ENCODE peak calls at places on chromosomes 7 and 10, in five cellular contexts. J is astrocyte, K is mammary epithelial cell, H is endothelial cell of umbilical vein, Q is GM23248. G is an unnamed sample.

GRCh38 chr7:132536646-132537395 is 39.4 kb downstream of the PLXNA4 start:
- DNase-seq in J (peak; percentile 25), K (no peak), H (peak; percentile 24), Q (peak; percentile 51), G (no peak)

GRCh38 chr10:103637855-103638561 is 144.5 kb downstream of the NEURL1 start:
- DNase-seq in J (peak; percentile 94), K (no peak), H (no peak), Q (peak; percentile 98), G (peak; percentile 33)

GRCh38 chr10:54133201-54133600 is 667.8 kb downstream of the PCDH15 start:
- DNase-seq in J (no peak), K (no peak), H (peak; percentile 22), Q (no peak), G (peak; percentile 7)

GRCh38 chr7:55517191-55517633 is 55.1 kb downstream of the VOPP1 start:
- DNase-seq in J (no peak), K (no peak), H (no peak), Q (no peak), G (no peak)

GRCh38 chr7:36746347-36746746 is 22.1 kb upstream of the AOAH start:
- DNase-seq in J (peak; percentile 74), K (no peak), H (no peak), Q (no peak), G (no peak)

GRCh38 chr10:96188911-96189310 is 58.8 kb downstream of the ZNF518A start:
- DNase-seq in J (peak; percentile 40), K (no peak), H (no peak), Q (peak; percentile 20), G (no peak)

GRCh38 chr10:100401631-100402328 is 54.7 kb downstream of the SCD start:
- DNase-seq in J (no peak), K (no peak), H (no peak), Q (no peak), G (no peak)

GRCh38 chr7:130349911-130350782 is 5.5 kb downstream of the CPA5 start:
- DNase-seq in J (no peak), K (peak; percentile 75), H (no peak), Q (no peak), G (peak; percentile 47)

GRCh38 chr10:129402459-129402858 is 64.6 kb upstream of the MGMT start:
- DNase-seq in J (no peak), K (no peak), H (no peak), Q (no peak), G (no peak)

GRCh38 chr10:2079603-2080078 is 342.3 kb upstream of the ADARB2 start:
- DNase-seq in J (no peak), K (no peak), H (no peak), Q (no peak), G (no peak)

GRCh38 chr10:123687758-123688157 is 21.6 kb downstream of the GPR26 start:
- DNase-seq in J (no peak), K (no peak), H (no peak), Q (no peak), G (peak; percentile 65)

GRCh38 chr7:55094122-55094690 is 75.4 kb downstream of the EGFR start:
- DNase-seq in J (no peak), K (no peak), H (no peak), Q (no peak), G (no peak)

GRCh38 chr10:111200505-111201186 is 123.8 kb downstream of the ADRA2A start:
- DNase-seq in J (no peak), K (no peak), H (no peak), Q (no peak), G (no peak)

GRCh38 chr7:129951076-129952011 is 1.4 kb downstream of the UBE2H start:
- DNase-seq in J (peak; percentile 25), K (peak; percentile 33), H (peak; percentile 52), Q (peak; percentile 42), G (peak; percentile 47)

GRCh38 chr10:32333849-32334248 is 13.1 kb downstream of the EPC1 start:
- DNase-seq in J (no peak), K (no peak), H (no peak), Q (no peak), G (no peak)

GRCh38 chr10:5470062-5470751 is 29.2 kb downstream of the CALML5 start:
- DNase-seq in J (no peak), K (no peak), H (no peak), Q (no peak), G (no peak)

GRCh38 chr7:23539494-23539907 is 7.7 kb upstream of the TRA2A start:
- DNase-seq in J (no peak), K (no peak), H (no peak), Q (no peak), G (no peak)

GRCh38 chr10:22252286-22252800 is 34.5 kb upstream of the EBLN1 start:
- DNase-seq in J (peak; percentile 46), K (peak; percentile 28), H (peak; percentile 26), Q (peak; percentile 70), G (peak; percentile 57)

GRCh38 chr7:35652124-35652523 is 42.8 kb downstream of the HERPUD2 start:
- DNase-seq in J (no peak), K (no peak), H (no peak), Q (no peak), G (no peak)

GRCh38 chr7:69910150-69910549 is 311.9 kb downstream of the AUTS2 start:
- DNase-seq in J (no peak), K (no peak), H (no peak), Q (no peak), G (no peak)

GRCh38 chr10:93542358-93542791 is 24.1 kb upstream of the FFAR4 start:
- DNase-seq in J (no peak), K (no peak), H (peak; percentile 53), Q (peak; percentile 30), G (peak; percentile 13)

GRCh38 chr10:28236641-28237040 is 66.2 kb downstream of the MPP7 start:
- DNase-seq in J (peak; percentile 30), K (no peak), H (no peak), Q (no peak), G (no peak)

GRCh38 chr7:123682690-123683089 is 27.0 kb downstream of the LMOD2 start:
- DNase-seq in J (peak; percentile 60), K (peak; percentile 32), H (peak; percentile 72), Q (peak; percentile 73), G (peak; percentile 59)

GRCh38 chr10:3749597-3750351 is 35.2 kb downstream of the KLF6 start:
- DNase-seq in J (peak; percentile 68), K (no peak), H (no peak), Q (peak; percentile 80), G (no peak)

GRCh38 chr10:3748484-3748883 is 36.5 kb downstream of the KLF6 start:
- DNase-seq in J (no peak), K (no peak), H (no peak), Q (no peak), G (no peak)

GRCh38 chr10:3750884-3751283 is 34.1 kb downstream of the KLF6 start:
- DNase-seq in J (no peak), K (no peak), H (no peak), Q (no peak), G (peak; percentile 23)

GRCh38 chr10:3749011-3749410 is 36.0 kb downstream of the KLF6 start:
- DNase-seq in J (no peak), K (no peak), H (no peak), Q (no peak), G (no peak)

GRCh38 chr10:3750352-3750816 is 34.6 kb downstream of the KLF6 start:
- DNase-seq in J (no peak), K (no peak), H (no peak), Q (no peak), G (no peak)
- H3K9ac ChIP-seq in J (no peak overlapping the region), K (no peak overlapping the region), H (no peak overlapping the region), Q (peak overlapping the region; percentile 50), G (no peak overlapping the region)

DNA sequence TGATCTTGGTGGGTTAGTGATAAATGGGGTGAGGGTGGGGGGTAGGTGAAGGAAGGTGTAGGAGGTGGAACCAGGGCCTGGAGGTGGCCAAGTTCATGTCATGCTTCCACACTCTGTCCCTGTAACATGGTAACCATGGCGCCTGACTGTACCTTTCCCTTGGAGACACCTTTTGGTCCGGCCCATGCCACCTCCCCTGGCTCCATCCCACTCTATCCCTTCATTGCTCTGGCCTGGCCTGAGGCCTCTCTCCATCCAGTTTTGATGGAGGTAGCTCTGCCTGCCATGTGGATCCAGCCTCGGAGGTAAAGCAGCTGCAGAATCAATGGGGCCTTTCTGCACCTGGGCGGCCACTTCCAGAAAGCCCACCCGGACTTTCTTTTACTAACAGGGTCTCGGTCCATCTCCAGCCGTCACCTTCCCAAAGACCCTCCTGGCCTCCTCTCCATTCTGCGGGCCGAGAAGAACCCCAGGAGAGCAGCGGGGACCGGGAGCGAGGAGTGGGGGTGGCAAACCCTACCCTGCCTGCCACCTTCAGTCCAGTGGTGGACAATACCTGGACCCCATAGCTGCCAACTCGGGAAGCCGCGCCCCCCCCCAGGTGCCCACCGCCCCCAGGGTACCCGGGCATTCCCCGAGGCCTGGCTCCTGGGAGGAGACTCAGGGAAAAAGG is 504 bp upstream of the TRRAP start:
- DNase-seq in J (no peak), K (no peak), H (no peak), Q (no peak), G (no peak)
- H3K27ac ChIP-seq in J (no peak overlapping the region), K (no peak overlapping the region), H (no peak overlapping the region), Q (no peak overlapping the region), G (no peak overlapping the region)

GRCh38 chr10:125081931-125082330 is 78.4 kb downstream of the CTBP2 start:
- DNase-seq in J (no peak), K (no peak), H (no peak), Q (no peak), G (no peak)
- H3K9ac ChIP-seq in J (no peak overlapping the region), K (no peak overlapping the region), H (peak overlapping the region; percentile 48), Q (no peak overlapping the region), G (no peak overlapping the region)

GRCh38 chr7:2873686-2874551 is 29.8 kb upstream of the GNA12 start:
- DNase-seq in J (peak; percentile 89), K (peak; percentile 99), H (peak; percentile 91), Q (peak; percentile 92), G (peak; percentile 30)
- H3K27ac ChIP-seq in J (peak overlapping the region; percentile 99), K (peak overlapping the region; percentile 98), H (peak overlapping the region; percentile 99), Q (peak overlapping the region; percentile 86), G (peak overlapping the region; percentile 47)

GRCh38 chr10:79106251-79106650 is 37.5 kb downstream of the ZMIZ1 start:
- DNase-seq in J (no peak), K (no peak), H (no peak), Q (no peak), G (no peak)
- H3K9ac ChIP-seq in J (no peak overlapping the region), K (no peak overlapping the region), H (no peak overlapping the region), Q (no peak overlapping the region), G (no peak overlapping the region)

GRCh38 chr7:40802497-40802896 is 667.7 kb downstream of the SUGCT start:
- DNase-seq in J (no peak), K (no peak), H (no peak), Q (no peak), G (no peak)

GRCh38 chr7:40799493-40800406 is 664.9 kb downstream of the SUGCT start:
- DNase-seq in J (no peak), K (no peak), H (no peak), Q (peak; percentile 4), G (no peak)

GRCh38 chr7:40804477-40805215 is 669.8 kb downstream of the SUGCT start:
- DNase-seq in J (no peak), K (no peak), H (no peak), Q (peak; percentile 42), G (no peak)

GRCh38 chr7:40798612-40799011 is 663.8 kb downstream of the SUGCT start:
- DNase-seq in J (no peak), K (no peak), H (no peak), Q (no peak), G (no peak)

DNA sequence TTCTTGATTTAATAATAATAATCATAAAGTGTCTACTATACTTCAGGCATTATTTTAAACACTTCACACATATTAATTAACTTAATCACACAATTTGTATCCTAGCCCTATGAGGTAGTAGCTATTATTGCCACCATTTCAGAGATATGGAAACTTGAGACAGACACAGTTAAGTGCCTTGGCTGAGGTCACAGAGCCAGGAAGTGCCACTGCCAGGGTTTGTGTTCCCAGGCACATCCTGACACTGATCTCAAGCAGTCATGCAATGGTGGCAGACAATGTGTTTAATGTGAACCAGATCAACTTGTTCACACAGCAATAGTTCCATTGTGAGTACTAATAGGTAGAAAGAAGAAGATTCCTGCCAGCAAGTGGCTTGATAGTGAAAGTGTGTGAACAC is 666.0 kb downstream of the SUGCT start:
- DNase-seq in J (no peak), K (no peak), H (peak; percentile 10), Q (no peak), G (peak; percentile 8)
- H3K27ac ChIP-seq in J (no peak overlapping the region), K (no peak overlapping the region), H (no peak overlapping the region), Q (no peak overlapping the region), G (no peak overlapping the region)

G was measured in neural progenitor cell.